ENCODE peak calls at places on chromosomes 16 and 17, in eight cellular contexts. C, X, W, L, I, F, R and G are unnamed samples.

GRCh38 chr17:36850794-36851193 is 86.5 kb upstream of the LHX1 start:
- DNase-seq in F (no peak), W (peak; percentile 68), L (peak; percentile 92), I (peak; percentile 17), C (peak; percentile 50), X (no peak), R (no peak), G (no peak)

GRCh38 chr16:65061263-65061662 is 60.6 kb downstream of the CDH11 start:
- DNase-seq in C (no peak), F (no peak), W (no peak), L (no peak), X (no peak), R (no peak), I (no peak), G (no peak)

GRCh38 chr17:14245002-14245401 is 8.3 kb upstream of the CDRT15 start:
- DNase-seq in L (no peak), W (no peak), R (no peak), I (no peak), X (no peak), F (no peak), C (no peak), G (no peak)

GRCh38 chr17:79457889-79458288 is 153.0 kb downstream of the RBFOX3 start:
- DNase-seq in X (no peak), W (no peak), R (no peak), F (no peak), C (no peak), L (no peak), I (no peak), G (no peak)

GRCh38 chr17:27888945-27889344 is 4.2 kb downstream of the LYRM9 start:
- DNase-seq in I (no peak), R (no peak), F (no peak), W (peak; percentile 78), L (peak; percentile 69), X (no peak), C (peak; percentile 57), G (no peak)

GRCh38 chr16:48106445-48106844 is 49.3 kb downstream of the ABCC12 start:
- DNase-seq in L (no peak), R (no peak), X (no peak), I (no peak), W (no peak), F (no peak), C (no peak), G (no peak)

GRCh38 chr17:61310611-61311010 is 89.0 kb upstream of the TBX2 start:
- DNase-seq in C (no peak), R (no peak), L (peak; percentile 65), F (no peak), I (no peak), X (no peak), W (no peak), G (no peak)

GRCh38 chr17:44807817-44808155 is 22.3 kb downstream of the GJC1 start:
- DNase-seq in I (no peak), R (no peak), C (no peak), L (no peak), W (no peak), F (no peak), X (no peak), G (no peak)

GRCh38 chr16:23365602-23366240 is 63.6 kb downstream of the SCNN1B start:
- DNase-seq in X (no peak), C (no peak), W (no peak), R (no peak), F (peak; percentile 69), I (peak; percentile 16), L (peak; percentile 17), G (no peak)

GRCh38 chr17:76357597-76358158 is 4.0 kb upstream of the PRPSAP1 start:
- DNase-seq in X (no peak), I (no peak), F (no peak), W (no peak), L (no peak), C (no peak), R (no peak), G (no peak)

GRCh38 chr17:55454906-55455474 is 33.4 kb upstream of the MMD start:
- DNase-seq in W (peak; percentile 65), I (no peak), X (no peak), F (no peak), C (no peak), R (no peak), L (peak; percentile 83), G (peak; percentile 92)

GRCh38 chr17:79871131-79871530 is 31.9 kb upstream of the CBX4 start:
- DNase-seq in C (no peak), W (no peak), X (no peak), L (no peak), R (no peak), F (no peak), I (no peak), G (no peak)

GRCh38 chr17:27473748-27474609 is 17.7 kb downstream of the KSR1 start:
- DNase-seq in R (no peak), F (peak; percentile 52), C (no peak), I (peak; percentile 88), L (no peak), W (no peak), X (no peak), G (no peak)

GRCh38 chr17:76353004-76353598 is 615 bp downstream of the PRPSAP1 start:
- DNase-seq in R (no peak), C (no peak), W (peak; percentile 17), F (peak; percentile 34), L (peak; percentile 36), X (peak; percentile 54), I (no peak), G (no peak)

GRCh38 chr17:67779098-67779672 is 46.1 kb upstream of the BPTF start:
- DNase-seq in X (peak; percentile 2), F (peak; percentile 30), W (peak; percentile 72), C (peak; percentile 69), R (peak; percentile 34), L (peak; percentile 55), I (peak; percentile 47), G (peak; percentile 76)

GRCh38 chr16:67884684-67885083 is at the start of gene NRN1L:
- DNase-seq in R (peak; percentile 32), W (peak; percentile 94), C (peak; percentile 95), L (peak; percentile 58), X (peak; percentile 90), I (no peak), F (no peak), G (peak; percentile 66)